ENCODE peak calls at places on chromosomes 7 and 10, in four cellular contexts. One of them, this sample, is unnamed.

GRCh38 chr7:129169705-129170319 is 18.6 kb upstream of the SMO start:
- DNase-seq in astrocyte: no peak
- DNase-seq in uterus: no peak
- DNase-seq in hepatocyte: no peak
- DNase-seq in this sample: no peak

GRCh38 chr10:98492763-98493162 is 46.0 kb upstream of the HPS1 start:
- DNase-seq in hepatocyte: no peak
- DNase-seq in uterus: no peak
- DNase-seq in astrocyte: no peak
- DNase-seq in this sample: no peak

GRCh38 chr7:518630-519428 is 817 bp downstream of the PDGFA start:
- DNase-seq in astrocyte: peak; percentile 81
- DNase-seq in uterus: peak; percentile 77
- DNase-seq in hepatocyte: peak; percentile 91
- DNase-seq in this sample: peak; percentile 80

GRCh38 chr10:24866615-24867583 is 85.5 kb downstream of the PRTFDC1 start:
- DNase-seq in hepatocyte: no peak
- DNase-seq in astrocyte: peak; percentile 88
- DNase-seq in uterus: peak; percentile 60
- DNase-seq in this sample: peak; percentile 35

GRCh38 chr7:36765605-36766004 is 41.3 kb upstream of the AOAH start:
- DNase-seq in uterus: no peak
- DNase-seq in astrocyte: no peak
- DNase-seq in hepatocyte: no peak
- DNase-seq in this sample: no peak

GRCh38 chr7:2710901-2711551 is 23.0 kb downstream of the AMZ1 start:
- DNase-seq in uterus: no peak
- DNase-seq in astrocyte: no peak
- DNase-seq in hepatocyte: no peak
- DNase-seq in this sample: no peak

GRCh38 chr7:2719007-2719406 is 31.0 kb downstream of the AMZ1 start:
- DNase-seq in astrocyte: no peak
- DNase-seq in uterus: no peak
- DNase-seq in hepatocyte: no peak
- DNase-seq in this sample: no peak

GRCh38 chr10:15370741-15371701 is at the start of gene FAM171A1:
- DNase-seq in hepatocyte: peak; percentile 89
- DNase-seq in uterus: peak; percentile 51
- DNase-seq in astrocyte: peak; percentile 8
- DNase-seq in this sample: no peak

GRCh38 chr10:86972613-86973380 is 4.5 kb downstream of the ADIRF start:
- DNase-seq in uterus: peak; percentile 27
- DNase-seq in astrocyte: no peak
- DNase-seq in hepatocyte: no peak
- DNase-seq in this sample: peak; percentile 12

GRCh38 chr7:48637382-48637781 is 287.0 kb upstream of the CDC14C start:
- DNase-seq in uterus: no peak
- DNase-seq in hepatocyte: no peak
- DNase-seq in astrocyte: peak; percentile 31
- DNase-seq in this sample: no peak

GRCh38 chr10:116836087-116836486 is 13.2 kb upstream of the ENO4 start:
- DNase-seq in hepatocyte: no peak
- DNase-seq in uterus: no peak
- DNase-seq in astrocyte: no peak
- DNase-seq in this sample: no peak

GRCh38 chr10:105188737-105189463 is 547.8 kb downstream of the SORCS3 start:
- DNase-seq in hepatocyte: peak; percentile 61
- DNase-seq in uterus: no peak
- DNase-seq in astrocyte: peak; percentile 89
- DNase-seq in this sample: no peak

GRCh38 chr10:35921866-35922265 is 279.8 kb upstream of the FZD8 start:
- DNase-seq in uterus: no peak
- DNase-seq in hepatocyte: no peak
- DNase-seq in astrocyte: no peak
- DNase-seq in this sample: no peak

GRCh38 chr10:35911954-35912353 is 269.9 kb upstream of the FZD8 start:
- DNase-seq in astrocyte: no peak
- DNase-seq in hepatocyte: no peak
- DNase-seq in uterus: no peak
- DNase-seq in this sample: no peak

GRCh38 chr10:35913628-35914027 is 271.5 kb upstream of the FZD8 start:
- DNase-seq in astrocyte: peak; percentile 73
- DNase-seq in hepatocyte: no peak
- DNase-seq in uterus: no peak
- DNase-seq in this sample: no peak

GRCh38 chr10:35912615-35913170 is 270.6 kb upstream of the FZD8 start:
- DNase-seq in hepatocyte: peak; percentile 39
- DNase-seq in uterus: peak; percentile 23
- DNase-seq in astrocyte: peak; percentile 39
- DNase-seq in this sample: no peak

DNA sequence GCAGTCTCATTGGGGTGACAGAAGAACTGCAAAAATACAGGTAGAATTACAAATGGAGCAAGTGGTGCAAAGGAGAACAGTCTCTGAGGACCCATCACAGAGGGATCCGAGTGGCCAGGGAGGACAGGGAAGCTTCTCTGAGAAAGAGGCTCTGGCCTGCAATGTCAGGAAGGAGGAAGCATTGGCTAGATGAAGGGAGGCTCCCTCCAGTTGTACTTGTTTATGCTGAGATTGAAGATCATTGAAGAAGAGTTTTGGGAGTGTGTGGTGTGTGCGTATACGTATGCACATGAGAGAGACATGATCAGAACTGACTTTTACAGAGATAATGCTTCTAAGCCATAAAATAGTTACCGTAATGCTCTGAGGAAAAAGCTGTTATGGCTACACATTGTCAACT is 274.7 kb upstream of the FZD8 start:
- DNase-seq in astrocyte: no peak
- DNase-seq in hepatocyte: no peak
- DNase-seq in uterus: no peak
- DNase-seq in this sample: no peak
- TF ChIP-seq CTCF in astrocyte: no peak
- TF ChIP-seq CTCF in hepatocyte: peak; percentile 9
- TF ChIP-seq CTCF in uterus: no peak
- TF ChIP-seq CTCF in this sample: no peak

GRCh38 chr10:597976-598375 is 91.5 kb downstream of the DIP2C start:
- DNase-seq in hepatocyte: no peak
- DNase-seq in astrocyte: no peak
- DNase-seq in uterus: peak; percentile 12
- DNase-seq in this sample: no peak
- H3K4me1 ChIP-seq in hepatocyte: no peaks in the 10 kb centered on the region
- H3K4me1 ChIP-seq in astrocyte: peaks cover 52% of the 10 kb centered on the region
- H3K4me1 ChIP-seq in uterus: no peaks in the 10 kb centered on the region
- H3K4me1 ChIP-seq in this sample: peaks cover 20% of the 10 kb centered on the region

DNA sequence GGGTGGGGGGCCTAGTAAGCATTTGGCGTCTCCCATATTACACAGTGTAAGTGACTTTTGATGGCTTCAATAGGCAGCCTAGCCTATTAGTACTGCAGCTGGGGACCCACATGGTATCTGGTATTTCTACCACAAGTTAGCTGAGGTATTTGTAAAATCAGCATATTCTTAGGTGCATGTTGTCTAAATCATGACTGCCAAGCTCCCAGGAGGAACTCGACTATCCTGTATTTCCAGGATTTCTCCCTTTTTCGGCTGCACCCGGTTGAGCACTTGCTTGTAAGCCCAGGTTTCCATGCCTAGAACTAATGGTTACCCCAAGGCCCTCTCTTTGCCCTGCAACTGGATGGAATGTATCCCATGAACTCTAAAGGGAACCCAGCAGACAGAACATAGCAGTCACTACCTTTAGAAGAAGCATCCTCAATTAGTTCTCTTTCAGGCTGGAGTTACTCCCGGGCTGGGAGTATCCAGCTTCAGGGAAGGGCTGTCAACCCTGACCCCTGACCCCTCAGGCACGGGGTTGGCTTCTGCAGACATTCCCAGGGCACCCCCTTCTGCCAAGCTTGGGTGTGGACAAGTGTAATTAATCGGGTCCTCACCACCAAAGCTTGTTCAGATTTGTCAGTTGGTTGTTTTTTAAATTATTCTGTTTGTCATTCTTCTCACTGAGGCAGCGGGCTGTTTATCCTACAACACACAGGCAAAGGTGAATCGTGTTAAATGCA is 90.3 kb upstream of the PARD3 start:
- DNase-seq in astrocyte: no peak
- DNase-seq in hepatocyte: no peak
- DNase-seq in uterus: no peak
- DNase-seq in this sample: no peak
- TF ChIP-seq CTCF in astrocyte: no peak
- TF ChIP-seq CTCF in hepatocyte: no peak
- TF ChIP-seq CTCF in uterus: no peak
- TF ChIP-seq CTCF in this sample: no peak

DNA sequence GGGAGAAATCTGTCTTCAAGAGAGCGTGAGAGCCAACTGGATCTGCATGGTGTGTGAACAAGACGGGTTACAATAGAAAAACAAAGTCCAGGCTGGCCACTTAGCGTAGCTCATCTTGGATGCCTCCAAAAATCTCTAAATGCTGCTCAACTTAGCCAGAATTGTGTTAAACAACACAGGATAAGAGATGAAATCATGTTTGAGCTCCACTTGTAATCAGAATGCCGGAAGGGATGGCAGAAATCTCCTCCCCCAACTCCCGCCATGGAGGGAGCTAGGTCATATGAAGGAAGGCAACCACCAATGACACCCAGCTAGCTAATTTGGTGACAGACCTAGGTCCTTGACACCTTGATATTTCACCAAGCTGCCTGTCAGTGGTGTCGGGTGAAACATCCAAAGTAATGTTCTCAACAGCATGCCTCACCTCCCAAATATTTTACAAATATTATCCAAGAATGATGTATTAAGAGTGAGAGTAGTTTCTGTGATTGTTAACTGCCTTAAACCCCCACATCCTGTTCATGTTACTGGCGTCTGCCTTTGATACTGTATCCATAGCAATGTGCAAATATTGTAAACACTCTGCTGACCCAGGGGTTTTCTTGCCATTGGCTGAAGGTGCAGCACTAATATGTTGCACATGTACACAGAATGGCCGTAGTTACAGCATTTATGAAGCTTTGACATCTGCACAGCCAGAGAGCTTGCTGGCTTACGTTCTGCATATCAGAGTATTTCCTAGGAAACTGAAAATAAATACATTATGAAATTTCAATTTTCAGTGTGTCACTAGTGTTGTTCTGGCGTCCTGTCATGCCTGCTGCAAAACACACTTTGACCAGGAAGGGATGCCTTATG is 25.8 kb downstream of the TMEM254 start:
- DNase-seq in hepatocyte: peak; percentile 67
- DNase-seq in astrocyte: peak; percentile 45
- DNase-seq in uterus: peak; percentile 33
- DNase-seq in this sample: peak; percentile 15
- H3K4me1 ChIP-seq in hepatocyte: peaks cover 14% of the 10 kb centered on the region
- H3K4me1 ChIP-seq in astrocyte: no peaks in the 10 kb centered on the region
- H3K4me1 ChIP-seq in uterus: peaks cover 5% of the 10 kb centered on the region
- H3K4me1 ChIP-seq in this sample: peaks cover 3% of the 10 kb centered on the region